ENCODE peak calls at places on chromosomes 6 and 20, in ten cellular contexts. Z is Peyer's patch, R is MM.1S, W is heart right ventricle, D is right cardiac atrium, G is esophagus squamous epithelium, O is IMR-90, B is uterus, N is GM23248, M is lung. P is an unnamed sample.

GRCh38 chr20:49635171-49635570 is 67.2 kb upstream of the PTGIS start:
- DNase-seq in M (no peak), B (peak; percentile 66), D (no peak), W (peak; percentile 65), Z (no peak), R (no peak), G (no peak), O (no peak), N (no peak), P (no peak)

GRCh38 chr6:139979021-139979721 is 604.7 kb upstream of the CITED2 start:
- DNase-seq in Z (no peak), G (no peak), B (no peak), N (no peak), D (no peak), W (peak; percentile 16), R (no peak), O (no peak), M (no peak), P (no peak)

GRCh38 chr6:34926655-34927054 is 37.6 kb downstream of the ANKS1A start:
- DNase-seq in N (peak; percentile 73), B (no peak), O (peak; percentile 64), R (no peak), W (no peak), M (no peak), G (no peak), Z (no peak), D (no peak), P (peak; percentile 34)

GRCh38 chr6:37180075-37180474 is 10.1 kb downstream of the PIM1 start:
- DNase-seq in D (no peak), B (no peak), Z (no peak), G (no peak), R (no peak), O (no peak), N (no peak), W (no peak), M (no peak), P (no peak)

GRCh38 chr6:10404107-10404798 is 10.6 kb downstream of the TFAP2A start:
- DNase-seq in W (peak; percentile 88), O (peak; percentile 90), R (peak; percentile 97), Z (peak; percentile 89), G (peak; percentile 68), M (peak; percentile 92), D (peak; percentile 88), B (peak; percentile 86), N (peak; percentile 98), P (peak; percentile 86)

GRCh38 chr6:105469951-105470350 is 67.1 kb upstream of the PREP start:
- DNase-seq in M (no peak), D (no peak), R (no peak), B (no peak), W (no peak), N (no peak), O (no peak), G (no peak), Z (no peak), P (no peak)

GRCh38 chr6:82711992-82712788 is 348.6 kb downstream of the TPBG start:
- DNase-seq in M (no peak), W (no peak), B (peak; percentile 36), R (no peak), G (no peak), Z (no peak), D (peak; percentile 39), N (peak; percentile 86), O (no peak), P (no peak)

GRCh38 chr20:54794110-54794509 is 318.7 kb downstream of the DOK5 start:
- DNase-seq in W (no peak), O (no peak), Z (no peak), N (no peak), G (no peak), M (no peak), B (no peak), R (no peak), D (no peak), P (no peak)

GRCh38 chr6:154960299-154960796 is 34.8 kb upstream of the TIAM2 start:
- DNase-seq in O (no peak), D (peak; percentile 28), M (no peak), B (no peak), G (no peak), N (no peak), W (peak; percentile 27), Z (peak; percentile 92), R (no peak), P (no peak)

GRCh38 chr20:9903048-9903651 is 64.3 kb upstream of the PAK5 start:
- DNase-seq in N (peak; percentile 11), Z (no peak), B (no peak), O (no peak), W (no peak), R (peak; percentile 33), D (no peak), M (no peak), G (no peak), P (no peak)

GRCh38 chr6:97203343-97203742 is 79.7 kb downstream of the MMS22L start:
- DNase-seq in W (no peak), G (no peak), R (no peak), M (no peak), N (no peak), D (no peak), B (no peak), O (peak; percentile 53), Z (no peak), P (no peak)

GRCh38 chr6:166862287-166862977 is 93.9 kb downstream of the RNASET2 start:
- DNase-seq in O (no peak), N (peak; percentile 23), W (peak; percentile 39), Z (no peak), B (no peak), G (no peak), R (no peak), D (peak; percentile 31), M (no peak), P (no peak)

GRCh38 chr6:169035381-169036280 is 218.0 kb downstream of the THBS2 start:
- DNase-seq in N (peak; percentile 88), M (no peak), R (no peak), W (no peak), G (no peak), B (no peak), Z (no peak), D (no peak), O (peak; percentile 44), P (peak; percentile 18)

GRCh38 chr20:49765413-49765736 is 47.3 kb upstream of the SLC9A8 start:
- DNase-seq in D (no peak), M (no peak), W (no peak), G (no peak), B (no peak), Z (no peak), O (no peak), N (no peak), R (no peak), P (no peak)

GRCh38 chr20:63980317-63980805 is 571 bp upstream of the PRPF6 start:
- DNase-seq in M (no peak), D (no peak), W (no peak), R (no peak), B (no peak), G (no peak), N (no peak), O (no peak), Z (no peak), P (peak; percentile 90)

GRCh38 chr20:63977392-63978276 is 1.8 kb downstream of the SAMD10 start:
- DNase-seq in B (no peak), D (no peak), Z (peak; percentile 50), O (peak; percentile 88), N (peak; percentile 64), W (peak; percentile 14), M (no peak), G (no peak), R (no peak), P (no peak)

GRCh38 chr20:63978319-63979220 is 872 bp downstream of the SAMD10 start:
- DNase-seq in D (peak; percentile 71), M (peak; percentile 81), N (peak; percentile 45), W (peak; percentile 78), G (no peak), Z (peak; percentile 86), R (peak; percentile 83), B (peak; percentile 37), O (peak; percentile 43), P (no peak)

GRCh38 chr20:63979549-63980316 is at the start of gene SAMD10:
- DNase-seq in B (peak; percentile 33), O (peak; percentile 53), W (peak; percentile 45), R (peak; percentile 67), M (peak; percentile 53), G (no peak), N (peak; percentile 33), D (peak; percentile 54), Z (peak; percentile 69), P (no peak)

GRCh38 chr20:63979221-63979548 is 257 bp downstream of the SAMD10 start:
- DNase-seq in Z (no peak), W (peak; percentile 27), B (no peak), G (no peak), O (no peak), R (no peak), D (no peak), N (no peak), M (no peak), P (no peak)
- H3K27ac ChIP-seq in Z (peak overlapping the region; percentile 73), W (peak overlapping the region; percentile 88), B (no peak overlapping the region), G (peak overlapping the region; percentile 86), O (no peak overlapping the region), R (no peak overlapping the region), D (no peak overlapping the region), N (no peak overlapping the region), M (peak overlapping the region; percentile 69), P (peak overlapping the region; percentile 96)

DNA sequence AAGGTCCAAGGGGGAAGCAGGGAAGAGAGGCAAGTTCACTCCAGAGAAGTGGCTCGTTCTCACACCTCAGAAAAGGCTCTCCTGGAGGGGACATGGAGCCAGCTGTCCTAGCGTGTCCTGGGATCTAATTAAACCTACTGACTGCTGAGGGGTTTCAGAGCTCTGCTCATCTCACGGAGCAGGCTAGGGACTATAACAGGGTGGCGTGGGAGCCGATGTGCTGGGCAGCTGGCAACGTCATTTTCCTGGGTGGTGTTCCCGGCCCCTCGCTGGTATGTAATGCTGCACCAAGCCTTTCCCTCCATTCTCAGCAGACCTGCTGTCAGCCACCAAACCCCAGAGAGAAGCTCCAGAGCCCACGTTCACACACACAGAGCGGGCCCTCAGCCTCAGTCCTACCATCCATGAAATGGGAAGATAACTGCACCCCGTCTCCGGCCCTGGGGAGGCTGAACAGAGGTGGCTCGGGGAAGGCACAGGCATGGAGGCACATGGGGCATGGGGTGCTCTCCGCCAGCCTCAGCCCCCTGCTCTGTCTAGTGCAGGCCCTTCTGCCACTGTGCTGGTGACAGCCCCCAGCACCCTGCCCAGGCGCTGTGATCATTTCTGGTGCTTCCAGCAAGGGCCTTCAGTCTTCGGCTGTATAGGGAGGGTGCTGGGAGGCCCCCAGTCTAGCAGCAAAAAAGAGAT is 1.9 kb downstream of the CST7 start:
- DNase-seq in N (peak; percentile 39), D (no peak), Z (peak; percentile 38), M (no peak), W (no peak), R (no peak), B (peak; percentile 7), G (no peak), O (no peak), P (no peak)
- H3K27ac ChIP-seq in N (no peak overlapping the region), D (no peak overlapping the region), Z (no peak overlapping the region), M (no peak overlapping the region), W (no peak overlapping the region), R (no peak overlapping the region), B (no peak overlapping the region), G (peak overlapping the region; percentile 16), O (no peak overlapping the region), P (no peak overlapping the region)

GRCh38 chr6:163328411-163328810 is 86.1 kb upstream of the QKI start:
- DNase-seq in B (no peak), Z (no peak), M (no peak), O (no peak), G (no peak), N (no peak), D (no peak), W (no peak), R (no peak), P (no peak)
- H3K27ac ChIP-seq in B (no peak overlapping the region), Z (no peak overlapping the region), M (no peak overlapping the region), O (no peak overlapping the region), G (no peak overlapping the region), N (no peak overlapping the region), D (no peak overlapping the region), W (no peak overlapping the region), R (no peak overlapping the region), P (no peak overlapping the region)

GRCh38 chr6:55706048-55706447 is 127.1 kb upstream of the HMGCLL1 start:
- DNase-seq in N (no peak), B (no peak), M (no peak), Z (no peak), R (no peak), O (no peak), G (no peak), W (no peak), D (no peak), P (no peak)
- H3K27ac ChIP-seq in N (no peak overlapping the region), B (no peak overlapping the region), M (no peak overlapping the region), Z (no peak overlapping the region), R (no peak overlapping the region), O (peak overlapping the region; percentile 28), G (no peak overlapping the region), W (no peak overlapping the region), D (no peak overlapping the region), P (no peak overlapping the region)